ENCODE peak calls at places on chromosomes 7 and 10, in four cellular contexts. One of them, this sample, is unnamed.

GRCh38 chr10:17782921-17783665 is 26.1 kb upstream of the MRC1 start:
- DNase-seq in hippocampal formation: no peak
- DNase-seq in NCI-H1105 treated with DMSO at 0.1 percent for 48 hours: no peak
- DNase-seq in CD8-positive, alpha-beta memory T cell: no peak
- DNase-seq in this sample: no peak

GRCh38 chr7:44264221-44264956 is 61.0 kb downstream of the CAMK2B start:
- DNase-seq in CD8-positive, alpha-beta memory T cell: no peak
- DNase-seq in NCI-H1105 treated with DMSO at 0.1 percent for 48 hours: peak; percentile 94
- DNase-seq in hippocampal formation: no peak
- DNase-seq in this sample: no peak

GRCh38 chr10:132382231-132382922 is 14.6 kb upstream of the PWWP2B start:
- DNase-seq in CD8-positive, alpha-beta memory T cell: peak; percentile 23
- DNase-seq in hippocampal formation: no peak
- DNase-seq in NCI-H1105 treated with DMSO at 0.1 percent for 48 hours: no peak
- DNase-seq in this sample: no peak

GRCh38 chr10:451021-451471 is 238.4 kb downstream of the DIP2C start:
- DNase-seq in CD8-positive, alpha-beta memory T cell: peak; percentile 82
- DNase-seq in hippocampal formation: no peak
- DNase-seq in NCI-H1105 treated with DMSO at 0.1 percent for 48 hours: no peak
- DNase-seq in this sample: no peak

GRCh38 chr7:127887631-127888030 is 143.6 kb downstream of the LRRC4 start:
- DNase-seq in CD8-positive, alpha-beta memory T cell: no peak
- DNase-seq in hippocampal formation: no peak
- DNase-seq in NCI-H1105 treated with DMSO at 0.1 percent for 48 hours: no peak
- DNase-seq in this sample: no peak

GRCh38 chr10:128373071-128373749 is 247.0 kb upstream of the MKI67 start:
- DNase-seq in hippocampal formation: no peak
- DNase-seq in CD8-positive, alpha-beta memory T cell: no peak
- DNase-seq in NCI-H1105 treated with DMSO at 0.1 percent for 48 hours: no peak
- DNase-seq in this sample: no peak

GRCh38 chr7:41878331-41879112 is 175.6 kb upstream of the INHBA start:
- DNase-seq in NCI-H1105 treated with DMSO at 0.1 percent for 48 hours: no peak
- DNase-seq in CD8-positive, alpha-beta memory T cell: no peak
- DNase-seq in hippocampal formation: no peak
- DNase-seq in this sample: no peak

GRCh38 chr10:7432884-7433726 is 22.3 kb upstream of the SFMBT2 start:
- DNase-seq in hippocampal formation: no peak
- DNase-seq in CD8-positive, alpha-beta memory T cell: no peak
- DNase-seq in NCI-H1105 treated with DMSO at 0.1 percent for 48 hours: no peak
- DNase-seq in this sample: peak; percentile 15

GRCh38 chr10:30701471-30702173 is 72.1 kb upstream of the LYZL2 start:
- DNase-seq in hippocampal formation: no peak
- DNase-seq in NCI-H1105 treated with DMSO at 0.1 percent for 48 hours: no peak
- DNase-seq in CD8-positive, alpha-beta memory T cell: peak; percentile 82
- DNase-seq in this sample: no peak

GRCh38 chr10:59580257-59580863 is 129.3 kb downstream of the SLC16A9 start:
- DNase-seq in hippocampal formation: no peak
- DNase-seq in NCI-H1105 treated with DMSO at 0.1 percent for 48 hours: peak; percentile 34
- DNase-seq in CD8-positive, alpha-beta memory T cell: no peak
- DNase-seq in this sample: peak; percentile 26

GRCh38 chr7:2970907-2971306 is 72.8 kb downstream of the CARD11 start:
- DNase-seq in CD8-positive, alpha-beta memory T cell: no peak
- DNase-seq in hippocampal formation: no peak
- DNase-seq in NCI-H1105 treated with DMSO at 0.1 percent for 48 hours: no peak
- DNase-seq in this sample: no peak

This sample was measured in NCI-H748 treated with DMSO at 0.1 percent for 48 hours.